ENCODE peak calls at places on chromosomes 3 and 15, in eight cellular contexts. J is mucosa of descending colon, G is AG09309, U is GM10248, N is adrenal gland, I is kidney, R is glutamatergic neuron, Z is neural crest cell. S is an unnamed sample.

GRCh38 chr15:101773496-101774100 is 29.7 kb upstream of the OR4F6 start:
- DNase-seq in Z (no peak), J (peak), G (no peak), N (no peak), R (no peak), I (peak), U (no peak), S (no peak)

GRCh38 chr3:154122912-154123559 is 1.8 kb downstream of the ARHGEF26 start:
- DNase-seq in Z (no peak), R (no peak), N (no peak), I (no peak), J (no peak), G (no peak), U (no peak), S (no peak)

GRCh38 chr15:55721554-55722185 is 21.3 kb downstream of the PRTG start:
- DNase-seq in Z (no peak), U (no peak), N (no peak), I (no peak), G (no peak), R (no peak), J (no peak), S (no peak)

GRCh38 chr15:59443341-59444081 is 5.5 kb downstream of the FAM81A start:
- DNase-seq in R (no peak), I (no peak), G (no peak), U (peak), Z (no peak), N (no peak), J (no peak), S (no peak)

GRCh38 chr3:128310286-128311058 is 156.2 kb downstream of the DNAJB8 start:
- DNase-seq in G (no peak), Z (no peak), U (no peak), J (no peak), R (no peak), N (no peak), I (no peak), S (no peak)

GRCh38 chr3:146585156-146585555 is 20.0 kb downstream of the PLSCR5 start:
- DNase-seq in I (no peak), Z (no peak), N (no peak), G (no peak), U (no peak), J (no peak), R (no peak), S (no peak)

GRCh38 chr3:40718681-40719080 is 193.9 kb downstream of the ZNF621 start:
- DNase-seq in Z (no peak), U (peak), N (no peak), I (no peak), G (no peak), J (no peak), R (no peak), S (no peak)

GRCh38 chr3:88385090-88385489 is 235.3 kb downstream of the C3orf38 start:
- DNase-seq in Z (no peak), U (no peak), R (no peak), G (no peak), N (no peak), J (no peak), I (no peak), S (no peak)

GRCh38 chr3:119230071-119230470 is 10.6 kb downstream of the B4GALT4 start:
- DNase-seq in U (no peak), N (no peak), J (no peak), G (no peak), Z (no peak), R (no peak), I (no peak), S (no peak)

GRCh38 chr15:72105111-72105510 is 12.8 kb downstream of the MYO9A start:
- DNase-seq in U (no peak), Z (no peak), G (no peak), I (no peak), J (no peak), N (no peak), R (no peak), S (no peak)

GRCh38 chr3:151875759-151876158 is 2.3 kb downstream of the SUCNR1 start:
- DNase-seq in Z (no peak), N (no peak), R (no peak), G (no peak), I (no peak), U (peak), J (no peak), S (no peak)

GRCh38 chr3:136055491-136055890 is 90.0 kb downstream of the PPP2R3A start:
- DNase-seq in G (no peak), U (no peak), N (no peak), J (no peak), R (no peak), Z (no peak), I (no peak), S (no peak)

GRCh38 chr3:18201315-18201714 is 223.8 kb downstream of the SATB1 start:
- DNase-seq in G (no peak), I (no peak), N (no peak), U (no peak), Z (no peak), J (no peak), R (no peak), S (no peak)

GRCh38 chr3:120892921-120893320 is 15.1 kb upstream of the STXBP5L start:
- DNase-seq in R (no peak), N (no peak), G (no peak), J (no peak), I (no peak), Z (no peak), U (no peak), S (no peak)

GRCh38 chr3:158352551-158352950 is 218.4 kb upstream of the MLF1 start:
- DNase-seq in G (peak), I (no peak), Z (no peak), U (no peak), J (no peak), N (no peak), R (no peak), S (peak)

GRCh38 chr3:195241592-195242355 is 29.2 kb downstream of the XXYLT1 start:
- DNase-seq in J (no peak), G (no peak), U (no peak), R (no peak), Z (no peak), N (peak), I (no peak), S (no peak)

GRCh38 chr15:45121706-45122417 is 7.7 kb downstream of the DUOXA2 start:
- DNase-seq in N (no peak), I (peak), G (peak), U (no peak), Z (no peak), J (no peak), R (no peak), S (peak)

GRCh38 chr3:58434990-58435389 is 1.4 kb upstream of the PDHB start:
- DNase-seq in I (peak), Z (no peak), U (no peak), J (no peak), G (peak), R (no peak), N (no peak), S (peak)

GRCh38 chr3:176906046-176906905 is 291.0 kb downstream of the TBL1XR1 start:
- DNase-seq in U (no peak), R (no peak), G (no peak), J (no peak), I (no peak), Z (no peak), N (no peak), S (no peak)

GRCh38 chr3:21936207-21936606 is 185.2 kb upstream of the ZNF385D start:
- DNase-seq in N (no peak), I (no peak), Z (no peak), J (no peak), U (no peak), R (no peak), G (no peak), S (no peak)

GRCh38 chr3:125317761-125318496 is 57.2 kb downstream of the ZNF148 start:
- DNase-seq in R (no peak), N (no peak), J (no peak), G (no peak), U (no peak), I (no peak), Z (no peak), S (no peak)

GRCh38 chr3:31733234-31733667 is 200.5 kb downstream of the STT3B start:
- DNase-seq in U (no peak), G (no peak), R (no peak), N (peak), Z (no peak), I (no peak), J (no peak), S (no peak)

GRCh38 chr15:100919481-100920405 is 586 bp downstream of the LRRK1 start:
- DNase-seq in Z (no peak), G (no peak), N (no peak), U (no peak), I (no peak), J (peak), R (no peak), S (no peak)

GRCh38 chr15:26628879-26629529 is 143.9 kb downstream of the GABRB3 start:
- DNase-seq in R (no peak), I (peak), Z (no peak), J (peak), U (no peak), G (no peak), N (peak), S (peak)

GRCh38 chr15:55861115-55861514 is 118.2 kb upstream of the PRTG start:
- DNase-seq in Z (no peak), I (no peak), U (no peak), G (no peak), R (no peak), N (no peak), J (no peak), S (no peak)

GRCh38 chr15:61220125-61220524 is 9.0 kb downstream of the RORA start:
- DNase-seq in N (no peak), R (no peak), Z (no peak), J (no peak), U (no peak), G (no peak), I (no peak), S (no peak)

GRCh38 chr3:58333206-58334012 is 717 bp downstream of the PXK start:
- DNase-seq in R (peak), U (peak), J (peak), I (peak), Z (peak), N (no peak), G (no peak), S (no peak)

GRCh38 chr15:31270767-31271166 is 55.9 kb upstream of the KLF13 start:
- DNase-seq in G (no peak), R (no peak), Z (no peak), U (peak), J (no peak), I (no peak), N (peak), S (no peak)

GRCh38 chr3:167684389-167684993 is 30.7 kb upstream of the WDR49 start:
- DNase-seq in J (no peak), U (peak), Z (peak), G (peak), R (no peak), I (no peak), N (peak), S (peak)

GRCh38 chr15:36645106-36645505 is 65.7 kb downstream of the CDIN1 start:
- DNase-seq in G (no peak), J (no peak), Z (no peak), R (no peak), I (no peak), N (no peak), U (no peak), S (no peak)

GRCh38 chr3:32371466-32372212 is 20.0 kb upstream of the CMTM7 start:
- DNase-seq in U (no peak), N (no peak), R (no peak), J (no peak), G (no peak), Z (no peak), I (no peak), S (no peak)

GRCh38 chr3:157327018-157327417 is 109.6 kb upstream of the PTX3 start:
- DNase-seq in Z (no peak), U (no peak), N (no peak), G (no peak), R (no peak), I (no peak), J (no peak), S (no peak)

GRCh38 chr3:154182322-154182922 is 61.2 kb downstream of the ARHGEF26 start:
- DNase-seq in I (no peak), J (no peak), N (no peak), U (no peak), R (no peak), G (no peak), Z (no peak), S (no peak)

DNA sequence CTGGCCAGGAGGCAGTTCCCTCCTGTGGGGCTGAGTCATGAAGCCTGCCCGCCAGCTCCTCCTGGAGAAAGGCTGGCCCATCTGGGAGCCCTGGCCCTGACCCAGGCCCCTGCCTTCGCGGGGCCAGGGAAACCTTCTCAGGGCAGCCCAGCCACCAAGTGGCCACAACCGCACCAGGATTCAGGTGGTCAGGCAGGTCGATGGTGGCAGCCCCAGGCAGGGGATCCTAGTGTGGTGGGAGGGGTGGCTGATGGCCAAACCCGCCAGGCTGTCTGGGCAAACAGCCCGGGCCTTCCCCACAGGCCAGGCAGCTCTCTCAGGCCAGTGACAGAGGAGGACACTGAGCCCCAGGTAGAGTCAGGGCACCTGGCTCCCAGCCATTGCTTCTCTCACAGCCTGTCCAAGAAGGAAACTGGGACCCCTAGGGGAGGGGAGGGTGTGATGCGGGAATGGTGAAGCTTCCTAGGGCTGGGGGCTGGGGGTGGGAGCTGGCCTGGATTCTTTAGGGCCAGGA is 1.2 kb downstream of the TWF2 start:
- DNase-seq in U (no peak), Z (no peak), J (peak), I (peak), N (peak), G (peak), R (no peak), S (no peak)
- TF ChIP-seq CTCF in U (no peak), Z (no peak), J (no peak), I (no peak), N (no peak), G (peak), R (peak), S (peak)

GRCh38 chr15:95025924-95026728 is 794.8 kb downstream of the MCTP2 start:
- DNase-seq in N (peak), Z (peak), U (no peak), J (no peak), R (peak), I (no peak), G (no peak), S (no peak)
- TF ChIP-seq CTCF in N (peak), Z (peak), U (peak), J (no peak), R (peak), I (peak), G (peak), S (peak)

GRCh38 chr3:74393426-74393825 is 221.0 kb downstream of the CNTN3 start:
- DNase-seq in J (no peak), N (no peak), Z (no peak), I (no peak), U (no peak), G (no peak), R (no peak), S (no peak)

DNA sequence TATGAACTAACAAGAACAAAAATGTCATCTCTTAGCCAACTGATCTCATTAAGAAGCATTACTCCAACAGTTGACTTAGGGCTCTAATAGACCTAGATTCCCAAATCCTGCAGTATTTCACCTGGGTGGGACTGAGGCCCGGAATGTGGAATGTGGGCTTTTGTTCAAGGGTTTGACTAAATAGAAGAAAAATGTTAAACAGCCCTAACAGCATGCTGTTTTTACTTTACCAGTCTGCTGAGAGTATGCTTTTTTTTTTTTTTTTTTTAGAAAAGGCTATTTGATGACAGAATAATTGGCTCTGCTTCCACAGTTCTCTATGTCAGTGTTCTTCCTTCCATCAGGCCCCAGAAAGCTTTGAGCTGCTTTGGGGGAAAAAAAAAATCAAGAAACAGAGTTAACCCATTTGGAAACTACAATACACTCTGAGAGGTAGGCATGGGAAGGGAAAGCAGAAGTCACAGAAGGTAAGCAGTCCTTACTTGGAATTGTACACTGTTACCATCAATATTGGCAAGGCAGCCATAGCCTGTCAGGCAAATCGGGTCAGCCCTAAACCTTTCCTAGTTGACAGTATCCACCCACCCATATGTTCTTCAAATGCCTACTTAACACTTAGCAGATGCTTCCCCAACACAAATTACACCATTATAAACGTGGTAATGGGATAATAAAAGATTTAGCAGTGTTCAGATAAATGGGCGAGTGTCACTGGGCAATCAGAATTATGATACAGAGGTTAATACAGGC is 224.2 kb downstream of the CNTN3 start:
- DNase-seq in N (no peak), R (no peak), U (no peak), J (no peak), Z (no peak), G (no peak), I (no peak), S (no peak)
- TF ChIP-seq CTCF in N (no peak), R (no peak), U (no peak), J (no peak), Z (no peak), G (no peak), I (no peak), S (no peak)

GRCh38 chr15:38010390-38010789 is 76.0 kb downstream of the TMCO5A start:
- DNase-seq in I (no peak), J (no peak), Z (no peak), N (no peak), G (no peak), R (no peak), U (no peak), S (peak)
- TF ChIP-seq CTCF in I (no peak), J (no peak), Z (no peak), N (no peak), G (peak), R (no peak), U (no peak), S (peak)

DNA sequence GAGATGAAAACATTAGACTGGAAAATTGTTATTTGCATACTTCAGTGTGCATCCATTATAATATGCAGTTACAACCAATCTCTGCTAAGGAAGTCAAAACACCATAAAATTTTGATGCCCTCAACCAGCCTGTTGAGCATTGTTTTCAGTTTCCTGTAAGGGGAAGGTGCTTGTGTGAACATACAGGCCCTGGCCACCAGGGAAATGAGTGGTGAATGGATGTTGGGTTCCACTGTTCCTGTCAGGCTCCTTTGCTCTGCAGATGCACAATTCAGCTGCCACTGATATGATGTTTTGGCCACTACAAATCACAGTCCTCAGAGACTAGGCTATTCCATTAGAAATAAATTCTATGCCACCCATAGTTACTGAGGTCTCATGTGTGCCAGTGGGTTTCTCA is 184.6 kb downstream of the SYNPR start:
- DNase-seq in G (no peak), I (no peak), U (no peak), J (no peak), R (no peak), N (no peak), Z (no peak), S (no peak)
- TF ChIP-seq CTCF in G (no peak), I (no peak), U (no peak), J (no peak), R (no peak), N (no peak), Z (no peak), S (no peak)

GRCh38 chr3:171172070-171172469 is 145.6 kb upstream of the SLC2A2 start:
- DNase-seq in I (no peak), N (no peak), R (no peak), J (no peak), G (no peak), Z (no peak), U (no peak), S (no peak)
- TF ChIP-seq CTCF in I (no peak), N (no peak), R (peak), J (no peak), G (peak), Z (peak), U (peak), S (no peak)

S was measured in AG09319.